ENCODE peak calls at places on chromosomes 4 and X, in ten cellular contexts. One of them, this sample, is unnamed.

GRCh38 chr4:65653740-65654361 is 16.4 kb downstream of the EPHA5 start:
- DNase-seq in cardiac muscle cell: no peak
- DNase-seq in esophagus muscularis mucosa: no peak
- DNase-seq in SJSA1: no peak
- DNase-seq in thoracic aorta: no peak
- DNase-seq in thyroid gland: no peak
- DNase-seq in GM23248: no peak
- DNase-seq in NT2/D1: no peak
- DNase-seq in GM23338: no peak
- DNase-seq in H7: no peak
- DNase-seq in this sample: no peak

GRCh38 chrX:105189093-105189492 is 31.4 kb downstream of the TEX13A start:
- DNase-seq in esophagus muscularis mucosa: no peak
- DNase-seq in thoracic aorta: no peak
- DNase-seq in GM23338: no peak
- DNase-seq in GM23248: no peak
- DNase-seq in cardiac muscle cell: no peak
- DNase-seq in SJSA1: no peak
- DNase-seq in H7: no peak
- DNase-seq in NT2/D1: no peak
- DNase-seq in thyroid gland: no peak
- DNase-seq in this sample: no peak

GRCh38 chr4:87025023-87025613 is 90.3 kb downstream of the AFF1 start:
- DNase-seq in esophagus muscularis mucosa: no peak
- DNase-seq in cardiac muscle cell: no peak
- DNase-seq in GM23248: no peak
- DNase-seq in thoracic aorta: no peak
- DNase-seq in GM23338: no peak
- DNase-seq in H7: no peak
- DNase-seq in thyroid gland: no peak
- DNase-seq in SJSA1: no peak
- DNase-seq in NT2/D1: no peak
- DNase-seq in this sample: no peak

GRCh38 chrX:13087322-13088154 is 43.1 kb upstream of the FAM9C start:
- DNase-seq in thoracic aorta: no peak
- DNase-seq in thyroid gland: no peak
- DNase-seq in GM23338: no peak
- DNase-seq in esophagus muscularis mucosa: no peak
- DNase-seq in GM23248: no peak
- DNase-seq in NT2/D1: no peak
- DNase-seq in cardiac muscle cell: peak; percentile 55
- DNase-seq in H7: no peak
- DNase-seq in SJSA1: peak; percentile 74
- DNase-seq in this sample: no peak

GRCh38 chrX:12901486-12901885 is 4.9 kb upstream of the TLR8 start:
- DNase-seq in esophagus muscularis mucosa: no peak
- DNase-seq in GM23338: peak; percentile 41
- DNase-seq in thyroid gland: peak; percentile 56
- DNase-seq in NT2/D1: peak; percentile 48
- DNase-seq in H7: peak; percentile 75
- DNase-seq in GM23248: peak; percentile 49
- DNase-seq in cardiac muscle cell: peak; percentile 63
- DNase-seq in SJSA1: peak; percentile 27
- DNase-seq in thoracic aorta: no peak
- DNase-seq in this sample: peak; percentile 38

GRCh38 chr4:57103051-57103450 is 7.1 kb downstream of the IGFBP7 start:
- DNase-seq in cardiac muscle cell: peak; percentile 62
- DNase-seq in esophagus muscularis mucosa: no peak
- DNase-seq in GM23338: peak; percentile 20
- DNase-seq in H7: no peak
- DNase-seq in thoracic aorta: no peak
- DNase-seq in NT2/D1: no peak
- DNase-seq in thyroid gland: no peak
- DNase-seq in SJSA1: peak; percentile 48
- DNase-seq in GM23248: peak; percentile 43
- DNase-seq in this sample: no peak

GRCh38 chr4:54439831-54440243 is 210.7 kb downstream of the PDGFRA start:
- DNase-seq in thoracic aorta: no peak
- DNase-seq in NT2/D1: no peak
- DNase-seq in GM23248: peak; percentile 71
- DNase-seq in GM23338: no peak
- DNase-seq in esophagus muscularis mucosa: no peak
- DNase-seq in cardiac muscle cell: peak; percentile 85
- DNase-seq in SJSA1: no peak
- DNase-seq in H7: peak; percentile 12
- DNase-seq in thyroid gland: no peak
- DNase-seq in this sample: peak; percentile 18

GRCh38 chr4:158159054-158159717 is 13.6 kb downstream of the GASK1B start:
- DNase-seq in thoracic aorta: no peak
- DNase-seq in thyroid gland: no peak
- DNase-seq in GM23248: peak; percentile 77
- DNase-seq in H7: no peak
- DNase-seq in GM23338: no peak
- DNase-seq in NT2/D1: no peak
- DNase-seq in SJSA1: peak; percentile 65
- DNase-seq in esophagus muscularis mucosa: no peak
- DNase-seq in cardiac muscle cell: peak; percentile 63
- DNase-seq in this sample: no peak

GRCh38 chr4:184450743-184451142 is 23.6 kb downstream of the IRF2 start:
- DNase-seq in esophagus muscularis mucosa: no peak
- DNase-seq in NT2/D1: no peak
- DNase-seq in GM23248: peak; percentile 40
- DNase-seq in SJSA1: no peak
- DNase-seq in thoracic aorta: no peak
- DNase-seq in cardiac muscle cell: no peak
- DNase-seq in thyroid gland: no peak
- DNase-seq in H7: no peak
- DNase-seq in GM23338: no peak
- DNase-seq in this sample: no peak

GRCh38 chrX:113195949-113196348 is 355.3 kb upstream of the AMOT start:
- DNase-seq in GM23248: no peak
- DNase-seq in esophagus muscularis mucosa: no peak
- DNase-seq in SJSA1: no peak
- DNase-seq in H7: no peak
- DNase-seq in thoracic aorta: no peak
- DNase-seq in thyroid gland: no peak
- DNase-seq in cardiac muscle cell: no peak
- DNase-seq in NT2/D1: no peak
- DNase-seq in GM23338: no peak
- DNase-seq in this sample: no peak

GRCh38 chr4:15711762-15712161 is 8.9 kb downstream of the BST1 start:
- DNase-seq in GM23338: no peak
- DNase-seq in GM23248: no peak
- DNase-seq in thoracic aorta: no peak
- DNase-seq in cardiac muscle cell: no peak
- DNase-seq in SJSA1: no peak
- DNase-seq in H7: no peak
- DNase-seq in NT2/D1: no peak
- DNase-seq in thyroid gland: no peak
- DNase-seq in esophagus muscularis mucosa: no peak
- DNase-seq in this sample: no peak

GRCh38 chr4:13173974-13174373 is 310.2 kb downstream of the RAB28 start:
- DNase-seq in thoracic aorta: no peak
- DNase-seq in esophagus muscularis mucosa: peak; percentile 92
- DNase-seq in GM23248: peak; percentile 35
- DNase-seq in SJSA1: no peak
- DNase-seq in thyroid gland: peak; percentile 13
- DNase-seq in H7: no peak
- DNase-seq in GM23338: no peak
- DNase-seq in NT2/D1: no peak
- DNase-seq in cardiac muscle cell: peak; percentile 51
- DNase-seq in this sample: no peak

DNA sequence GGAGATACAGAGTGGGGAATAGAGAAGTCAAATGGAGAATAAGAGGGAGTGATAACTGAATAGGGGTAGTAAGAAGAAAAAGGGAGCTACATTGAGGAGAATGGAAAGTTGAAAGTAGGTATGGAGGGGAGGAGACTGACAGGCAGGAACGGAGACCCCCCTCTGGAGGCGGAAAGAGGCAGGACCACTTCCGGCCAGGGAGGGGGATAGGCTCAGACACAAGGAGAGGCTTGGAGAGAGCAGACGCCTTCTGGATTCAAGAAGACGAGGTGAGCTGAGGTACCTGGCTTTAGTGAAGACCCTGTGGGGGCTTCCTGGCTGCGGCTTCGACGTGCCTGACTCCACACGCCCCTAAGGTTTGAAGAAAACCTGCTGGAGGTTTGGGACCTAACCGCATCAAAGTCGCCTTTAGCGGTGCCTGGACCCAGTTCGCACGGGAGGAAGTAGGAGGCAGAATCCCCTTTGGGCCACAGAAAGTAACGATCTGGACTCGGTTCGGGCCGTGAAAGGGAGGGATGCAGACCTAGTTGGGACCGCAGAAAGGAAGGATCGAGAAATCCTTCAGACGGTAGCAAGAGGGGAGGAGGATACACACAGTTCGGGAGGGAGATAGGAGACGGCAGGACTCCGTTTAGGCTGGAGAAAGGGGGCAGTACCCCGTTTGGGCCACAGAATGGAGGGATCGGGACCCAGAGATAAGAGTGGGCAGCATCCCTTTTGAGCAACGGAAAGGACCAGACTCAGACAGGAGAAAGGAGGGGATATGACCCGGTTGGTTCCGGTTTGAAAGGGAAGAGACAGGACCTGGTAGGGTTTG is at the start of gene TRO:
- DNase-seq in esophagus muscularis mucosa: no peak
- DNase-seq in thyroid gland: no peak
- DNase-seq in thoracic aorta: no peak
- DNase-seq in NT2/D1: peak; percentile 32
- DNase-seq in GM23248: peak; percentile 26
- DNase-seq in cardiac muscle cell: peak; percentile 16
- DNase-seq in H7: peak; percentile 40
- DNase-seq in SJSA1: peak; percentile 1
- DNase-seq in GM23338: peak; percentile 69
- DNase-seq in this sample: peak; percentile 12
- H3K4me3 ChIP-seq in esophagus muscularis mucosa: peak within 1 kb of the TSS; percentile 52
- H3K4me3 ChIP-seq in thyroid gland: peak within 1 kb of the TSS; percentile 35
- H3K4me3 ChIP-seq in thoracic aorta: peak within 1 kb of the TSS; percentile 80
- H3K4me3 ChIP-seq in NT2/D1: peak within 1 kb of the TSS; percentile 97
- H3K4me3 ChIP-seq in GM23248: peak within 1 kb of the TSS; percentile 86
- H3K4me3 ChIP-seq in cardiac muscle cell: peak within 1 kb of the TSS; percentile 78
- H3K4me3 ChIP-seq in H7: peak within 1 kb of the TSS; percentile 82
- H3K4me3 ChIP-seq in SJSA1: peak within 1 kb of the TSS; percentile 37
- H3K4me3 ChIP-seq in GM23338: peak within 1 kb of the TSS; percentile 83
- H3K4me3 ChIP-seq in this sample: peak within 1 kb of the TSS; percentile 50

DNA sequence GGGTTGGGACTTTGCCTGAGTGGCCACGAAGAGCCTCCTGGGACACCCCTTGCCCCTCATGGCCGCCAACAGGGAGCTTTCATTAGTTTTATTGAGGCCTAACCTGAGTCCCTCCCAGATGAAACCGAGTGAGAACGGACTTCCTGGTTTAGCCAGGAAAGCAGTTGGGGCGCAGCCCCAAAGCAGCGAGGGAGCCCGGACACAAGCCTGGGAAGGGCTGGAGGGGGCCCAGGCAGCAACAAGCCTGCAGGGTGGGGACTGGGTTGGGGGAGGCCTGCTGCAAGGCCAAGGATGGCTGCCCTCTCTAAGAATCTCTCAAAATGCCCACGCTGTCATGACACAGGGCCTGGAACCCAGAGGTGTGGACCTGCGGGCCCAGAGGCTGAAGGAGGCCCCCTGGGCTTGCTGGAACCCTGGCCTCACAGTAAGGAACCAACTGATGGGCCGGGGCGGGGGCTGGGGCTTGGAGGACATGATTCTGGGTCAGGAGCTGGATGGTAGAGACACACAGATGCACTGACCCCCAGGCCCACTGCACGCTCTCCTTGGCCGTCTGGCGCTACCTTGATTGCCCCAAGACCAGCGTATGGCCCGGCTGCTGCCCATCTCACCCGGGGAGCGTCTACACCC is 5.8 kb downstream of the HMX1 start:
- DNase-seq in esophagus muscularis mucosa: no peak
- DNase-seq in NT2/D1: no peak
- DNase-seq in GM23248: no peak
- DNase-seq in H7: no peak
- DNase-seq in thoracic aorta: no peak
- DNase-seq in GM23338: peak; percentile 11
- DNase-seq in thyroid gland: no peak
- DNase-seq in SJSA1: no peak
- DNase-seq in cardiac muscle cell: no peak
- DNase-seq in this sample: no peak
- H3K27me3 ChIP-seq in esophagus muscularis mucosa: peaks cover 62% of the 10 kb centered on the region
- H3K27me3 ChIP-seq in NT2/D1: peaks cover 100% of the 10 kb centered on the region
- H3K27me3 ChIP-seq in GM23248: peaks cover 32% of the 10 kb centered on the region
- H3K27me3 ChIP-seq in H7: peaks cover 99% of the 10 kb centered on the region
- H3K27me3 ChIP-seq in thoracic aorta: peaks cover 8% of the 10 kb centered on the region
- H3K27me3 ChIP-seq in GM23338: peaks cover 100% of the 10 kb centered on the region
- H3K27me3 ChIP-seq in thyroid gland: peaks cover 27% of the 10 kb centered on the region
- H3K27me3 ChIP-seq in SJSA1: peaks cover 58% of the 10 kb centered on the region
- H3K27me3 ChIP-seq in cardiac muscle cell: peaks cover 100% of the 10 kb centered on the region
- H3K27me3 ChIP-seq in this sample: no peaks in the 10 kb centered on the region

GRCh38 chr4:121072836-121073362 is 564 bp upstream of the NDNF start:
- DNase-seq in GM23248: peak; percentile 35
- DNase-seq in SJSA1: peak; percentile 10
- DNase-seq in cardiac muscle cell: no peak
- DNase-seq in NT2/D1: no peak
- DNase-seq in esophagus muscularis mucosa: no peak
- DNase-seq in thoracic aorta: no peak
- DNase-seq in H7: peak; percentile 28
- DNase-seq in GM23338: peak; percentile 41
- DNase-seq in thyroid gland: no peak
- DNase-seq in this sample: no peak
- H3K4me3 ChIP-seq in GM23248: peak overlapping the region; percentile 84
- H3K4me3 ChIP-seq in SJSA1: no peak overlapping the region
- H3K4me3 ChIP-seq in cardiac muscle cell: peak overlapping the region; percentile 71
- H3K4me3 ChIP-seq in NT2/D1: peak overlapping the region; percentile 50
- H3K4me3 ChIP-seq in esophagus muscularis mucosa: peak overlapping the region; percentile 64
- H3K4me3 ChIP-seq in thoracic aorta: peak overlapping the region; percentile 75
- H3K4me3 ChIP-seq in H7: peak overlapping the region; percentile 66
- H3K4me3 ChIP-seq in GM23338: peak overlapping the region; percentile 88
- H3K4me3 ChIP-seq in thyroid gland: no peak overlapping the region
- H3K4me3 ChIP-seq in this sample: no peak overlapping the region

DNA sequence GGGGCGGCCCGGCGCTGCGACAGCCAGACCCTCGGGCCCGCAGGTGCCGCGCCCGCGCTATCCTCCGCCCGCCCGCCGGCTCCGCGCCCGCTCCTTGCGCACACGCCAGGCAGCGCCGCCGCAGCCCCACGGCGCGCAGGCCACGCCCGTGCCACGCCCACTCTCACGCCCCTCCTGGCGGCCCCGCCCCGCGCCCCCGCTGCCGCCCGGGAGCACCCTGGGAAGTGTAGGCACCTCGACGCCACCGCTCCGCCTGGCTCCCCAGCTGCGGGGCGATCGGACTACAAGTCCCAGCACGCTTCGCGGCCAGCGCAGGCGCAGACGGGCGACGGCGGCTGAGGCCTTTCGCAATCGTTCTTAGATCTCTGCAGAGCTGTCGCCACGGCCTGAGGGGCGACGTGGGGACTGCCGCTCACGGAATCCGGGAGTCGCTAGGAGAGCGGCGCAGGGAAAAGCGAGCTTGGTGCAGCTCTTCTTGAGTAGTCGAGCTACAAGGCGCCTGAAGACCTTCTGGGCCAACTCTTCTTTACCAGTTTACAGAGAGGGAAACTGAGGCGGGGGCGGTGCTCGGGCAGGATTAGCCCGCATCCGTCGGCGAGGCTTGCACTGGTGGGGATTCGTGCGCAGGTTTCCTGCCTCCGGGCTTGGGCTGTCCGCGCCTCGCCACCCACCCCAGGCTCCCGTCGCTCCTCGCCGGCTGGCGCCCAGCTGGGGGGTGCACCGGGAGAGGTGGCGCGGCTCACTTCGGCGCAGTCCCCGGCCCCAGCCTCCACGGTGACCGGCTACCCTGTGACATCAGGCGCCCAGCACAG is at the start of gene ABLIM2:
- DNase-seq in SJSA1: peak; percentile 86
- DNase-seq in GM23248: peak; percentile 98
- DNase-seq in GM23338: peak; percentile 98
- DNase-seq in thyroid gland: peak; percentile 98
- DNase-seq in NT2/D1: peak; percentile 96
- DNase-seq in H7: peak; percentile 100
- DNase-seq in cardiac muscle cell: peak; percentile 99
- DNase-seq in thoracic aorta: peak; percentile 88
- DNase-seq in esophagus muscularis mucosa: peak; percentile 98
- DNase-seq in this sample: peak; percentile 93
- H3K27me3 ChIP-seq in SJSA1: peaks cover 48% of the 10 kb centered on the region
- H3K27me3 ChIP-seq in GM23248: peaks cover 9% of the 10 kb centered on the region
- H3K27me3 ChIP-seq in GM23338: peaks cover 29% of the 10 kb centered on the region
- H3K27me3 ChIP-seq in thyroid gland: no peaks in the 10 kb centered on the region
- H3K27me3 ChIP-seq in NT2/D1: peaks cover 64% of the 10 kb centered on the region
- H3K27me3 ChIP-seq in H7: peaks cover 38% of the 10 kb centered on the region
- H3K27me3 ChIP-seq in cardiac muscle cell: peaks cover 55% of the 10 kb centered on the region
- H3K27me3 ChIP-seq in thoracic aorta: no peaks in the 10 kb centered on the region
- H3K27me3 ChIP-seq in esophagus muscularis mucosa: no peaks in the 10 kb centered on the region
- H3K27me3 ChIP-seq in this sample: peaks cover 5% of the 10 kb centered on the region

This sample was measured in MG63.